ENCODE peak calls at places on chromosomes 1 and 21, in nine cellular contexts. T, M, Y, L, Z, N, E, D and C are unnamed samples.

GRCh38 chr21:44285547-44285992 is at the start of gene AIRE:
- DNase-seq in L (no peak), Y (no peak), T (no peak), N (no peak), D (no peak), Z (peak; percentile 21), M (no peak), E (no peak), C (no peak)

GRCh38 chr1:29984544-29985375 is 738.6 kb downstream of the MATN1 start:
- DNase-seq in T (no peak), D (no peak), Y (no peak), N (no peak), M (no peak), L (no peak), Z (no peak), E (no peak), C (no peak)

GRCh38 chr1:162954824-162955223 is 93.8 kb upstream of the CCDC190 start:
- DNase-seq in L (no peak), E (no peak), T (no peak), Z (no peak), Y (no peak), M (no peak), N (no peak), D (no peak), C (no peak)

GRCh38 chr1:41532206-41532975 is 47.9 kb upstream of the EDN2 start:
- DNase-seq in D (no peak), L (no peak), Y (no peak), E (no peak), N (no peak), M (peak; percentile 21), Z (no peak), T (no peak), C (no peak)

GRCh38 chr1:7520496-7520895 is 250.6 kb upstream of the VAMP3 start:
- DNase-seq in E (no peak), Z (no peak), T (no peak), L (no peak), D (no peak), M (peak; percentile 8), N (no peak), Y (no peak), C (no peak)

GRCh38 chr1:70818391-70818790 is 229.2 kb downstream of the PTGER3 start:
- DNase-seq in T (no peak), Y (no peak), N (no peak), E (no peak), Z (no peak), M (no peak), D (no peak), L (no peak), C (no peak)

GRCh38 chr1:192735298-192735697 is 73.5 kb upstream of the RGS2 start:
- DNase-seq in T (no peak), E (no peak), D (no peak), Z (no peak), M (no peak), Y (no peak), N (no peak), L (no peak), C (no peak)

GRCh38 chr1:44114098-44114497 is 4.5 kb upstream of the KLF17 start:
- DNase-seq in M (no peak), N (no peak), Z (no peak), Y (no peak), E (no peak), T (no peak), D (no peak), L (no peak), C (no peak)

GRCh38 chr1:54547601-54548388 is at the start of gene ACOT11:
- DNase-seq in L (no peak), E (no peak), Z (no peak), M (no peak), N (peak; percentile 57), Y (no peak), T (no peak), D (no peak), C (peak; percentile 58)

GRCh38 chr1:150164769-150165168 is 15.1 kb downstream of the PLEKHO1 start:
- DNase-seq in D (no peak), Y (no peak), L (no peak), T (no peak), M (no peak), N (no peak), Z (no peak), E (no peak), C (peak; percentile 66)

GRCh38 chr1:201376464-201377374 is 761 bp downstream of the TNNT2 start:
- DNase-seq in N (no peak), M (no peak), E (no peak), L (no peak), D (peak; percentile 80), T (no peak), Z (peak; percentile 44), Y (no peak), C (peak; percentile 37)

GRCh38 chr1:41399148-41399795 is 38.0 kb downstream of the FOXO6 start:
- DNase-seq in L (no peak), E (no peak), T (no peak), D (no peak), N (no peak), M (no peak), Y (no peak), Z (no peak), C (no peak)

GRCh38 chr21:42925114-42925907 is at the start of gene ERVH48-1:
- DNase-seq in Z (no peak), N (no peak), D (no peak), T (no peak), L (no peak), E (no peak), M (no peak), Y (no peak), C (no peak)

GRCh38 chr1:60903591-60903990 is 178.8 kb upstream of the NFIA start:
- DNase-seq in D (no peak), T (no peak), E (no peak), Y (no peak), M (no peak), Z (no peak), N (no peak), L (no peak), C (peak; percentile 39)